ENCODE peak calls at places on chromosome 1, in six cellular contexts. R, O, X, D, N and Z are unnamed samples.

GRCh38 chr1:61353797-61354406 is 271.5 kb downstream of the NFIA start:
- DNase-seq in R (no peak), O (no peak), X (no peak), D (no peak), N (no peak), Z (no peak)

GRCh38 chr1:10594481-10595050 is 119.8 kb downstream of the PEX14 start:
- DNase-seq in R (no peak), O (no peak), X (no peak), D (no peak), N (no peak), Z (no peak)

GRCh38 chr1:225657462-225657989 is 4.6 kb upstream of the ENAH start:
- DNase-seq in R (peak; percentile 78), O (no peak), X (no peak), D (no peak), N (peak; percentile 81), Z (peak; percentile 5)

GRCh38 chr1:43997295-43997694 is 5.9 kb downstream of the CCDC24 start:
- DNase-seq in R (no peak), O (no peak), X (no peak), D (no peak), N (no peak), Z (no peak)

GRCh38 chr1:19754482-19754881 is 45.2 kb downstream of the TMCO4 start:
- DNase-seq in R (no peak), O (no peak), X (no peak), D (no peak), N (no peak), Z (no peak)

GRCh38 chr1:210315529-210315928 is 13.2 kb upstream of the HHAT start:
- DNase-seq in R (no peak), O (no peak), X (no peak), D (no peak), N (no peak), Z (no peak)

GRCh38 chr1:2856076-2856390 is 54.5 kb upstream of the TTC34 start:
- DNase-seq in R (no peak), O (no peak), X (no peak), D (no peak), N (no peak), Z (no peak)

GRCh38 chr1:150548632-150549495 is at the start of gene ADAMTSL4:
- DNase-seq in R (no peak), O (peak; percentile 54), X (no peak), D (peak; percentile 50), N (no peak), Z (peak; percentile 69)

GRCh38 chr1:206742702-206743383 is 27.7 kb upstream of the IL19 start:
- DNase-seq in R (no peak), O (no peak), X (no peak), D (no peak), N (no peak), Z (no peak)

GRCh38 chr1:234586892-234587445 is 23.0 kb downstream of the IRF2BP2 start:
- DNase-seq in R (no peak), O (no peak), X (no peak), D (no peak), N (no peak), Z (no peak)

GRCh38 chr1:191608367-191608766 is 549.9 kb upstream of the RGS18 start:
- DNase-seq in R (no peak), O (no peak), X (no peak), D (no peak), N (no peak), Z (no peak)

GRCh38 chr1:23010734-23011449 is 4.8 kb downstream of the TEX46 start:
- DNase-seq in R (no peak), O (no peak), X (no peak), D (no peak), N (peak; percentile 48), Z (peak; percentile 37)

GRCh38 chr1:54227091-54227602 is 27.2 kb downstream of the MRPL37 start:
- DNase-seq in R (no peak), O (no peak), X (no peak), D (no peak), N (peak; percentile 51), Z (peak; percentile 42)

GRCh38 chr1:232553809-232554208 is 76.1 kb downstream of the SIPA1L2 start:
- DNase-seq in R (no peak), O (no peak), X (no peak), D (no peak), N (no peak), Z (no peak)

GRCh38 chr1:244815600-244816099 is 19.8 kb upstream of the COX20 start:
- DNase-seq in R (no peak), O (no peak), X (no peak), D (no peak), N (no peak), Z (no peak)

GRCh38 chr1:215497516-215497915 is 69.6 kb upstream of the KCTD3 start:
- DNase-seq in R (no peak), O (no peak), X (no peak), D (no peak), N (no peak), Z (no peak)

GRCh38 chr1:29044010-29044409 is 79.7 kb downstream of the TMEM200B start:
- DNase-seq in R (no peak), O (no peak), X (no peak), D (no peak), N (no peak), Z (no peak)

GRCh38 chr1:244709491-244710368 is 56.8 kb downstream of the DESI2 start:
- DNase-seq in R (no peak), O (no peak), X (no peak), D (no peak), N (no peak), Z (no peak)

GRCh38 chr1:205314986-205315618 is 6.4 kb downstream of the NUAK2 start:
- DNase-seq in R (no peak), O (no peak), X (no peak), D (no peak), N (no peak), Z (no peak)

GRCh38 chr1:168551688-168552087 is 7.9 kb upstream of the XCL2 start:
- DNase-seq in R (no peak), O (no peak), X (no peak), D (no peak), N (no peak), Z (no peak)

GRCh38 chr1:172085372-172085771 is 244.1 kb downstream of the DNM3 start:
- DNase-seq in R (no peak), O (no peak), X (no peak), D (no peak), N (no peak), Z (no peak)

GRCh38 chr1:227071898-227072587 is 131.9 kb downstream of the COQ8A start:
- DNase-seq in R (no peak), O (no peak), X (no peak), D (no peak), N (no peak), Z (no peak)

GRCh38 chr1:215273838-215274516 is 191.4 kb downstream of the KCNK2 start:
- DNase-seq in R (peak; percentile 53), O (no peak), X (no peak), D (no peak), N (peak; percentile 53), Z (no peak)

GRCh38 chr1:162756523-162756922 is 34.0 kb upstream of the HSD17B7 start:
- DNase-seq in R (no peak), O (no peak), X (no peak), D (no peak), N (peak; percentile 45), Z (no peak)

GRCh38 chr1:246219508-246220030 is 287.5 kb downstream of the SMYD3 start:
- DNase-seq in R (no peak), O (no peak), X (no peak), D (peak; percentile 12), N (peak; percentile 25), Z (no peak)

GRCh38 chr1:205880923-205881322 is 31.0 kb upstream of the PM20D1 start:
- DNase-seq in R (no peak), O (no peak), X (no peak), D (no peak), N (no peak), Z (no peak)

GRCh38 chr1:211553549-211553948 is 25.4 kb downstream of the SLC30A1 start:
- DNase-seq in R (no peak), O (no peak), X (no peak), D (no peak), N (no peak), Z (no peak)

GRCh38 chr1:246906833-246907232 is 24.9 kb downstream of the AHCTF1 start:
- DNase-seq in R (no peak), O (no peak), X (no peak), D (no peak), N (no peak), Z (no peak)

GRCh38 chr1:18644013-18644399 is 13.4 kb downstream of the PAX7 start:
- DNase-seq in R (no peak), O (no peak), X (no peak), D (no peak), N (no peak), Z (no peak)
- TF ChIP-seq CTCF in R (no peak), O (no peak), X (no peak), D (no peak), N (no peak), Z (no peak)

DNA sequence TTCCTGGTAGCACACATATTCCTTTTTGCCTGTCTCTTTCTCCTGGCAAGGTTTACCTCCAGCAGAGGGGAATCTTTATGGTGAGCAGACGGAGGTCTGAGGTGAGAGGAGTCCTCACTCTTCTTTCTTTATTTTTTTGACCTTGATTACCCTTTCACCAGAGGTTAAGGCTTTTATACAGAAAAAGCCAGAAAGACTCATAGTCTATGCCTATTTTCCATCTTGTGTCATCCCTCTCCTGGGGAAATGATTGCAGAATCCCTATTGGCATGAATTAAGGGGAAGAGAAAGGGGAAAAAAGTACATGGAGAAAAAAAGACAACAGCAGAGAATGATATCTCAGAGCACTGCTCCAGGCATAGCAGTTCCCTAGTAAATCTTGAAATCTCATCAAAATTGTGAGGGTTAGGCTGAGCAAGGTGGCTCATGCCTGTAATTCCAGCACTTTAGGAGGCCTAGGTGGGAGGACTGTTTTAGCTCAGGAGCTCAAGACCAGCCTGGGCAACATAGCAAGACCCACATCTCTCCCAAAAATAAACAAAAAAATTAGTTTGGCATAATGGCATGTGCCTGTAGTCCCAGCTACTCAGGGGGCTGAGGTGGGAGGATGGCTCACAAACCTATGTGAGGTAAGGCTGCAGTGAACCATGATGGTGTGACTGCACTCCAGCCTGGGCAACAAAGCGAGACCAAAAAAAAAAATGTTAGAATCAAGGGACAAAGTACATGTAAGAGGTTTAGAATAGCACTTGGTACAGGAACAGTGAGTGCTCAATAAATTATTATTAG is 1.2 kb upstream of the XPR1 start:
- DNase-seq in R (no peak), O (no peak), X (peak; percentile 47), D (no peak), N (no peak), Z (no peak)
- TF ChIP-seq CTCF in R (no peak), O (no peak), X (no peak), D (no peak), N (no peak), Z (no peak)

GRCh38 chr1:154348429-154349076 is 23.2 kb downstream of the ATP8B2 start:
- DNase-seq in R (no peak), O (no peak), X (no peak), D (no peak), N (no peak), Z (peak; percentile 39)
- TF ChIP-seq CTCF in R (no peak), O (no peak), X (no peak), D (no peak), N (no peak), Z (peak; percentile 40)

GRCh38 chr1:94582578-94582977 is 41.0 kb upstream of the F3 start:
- DNase-seq in R (no peak), O (no peak), X (no peak), D (no peak), N (no peak), Z (no peak)

GRCh38 chr1:94578856-94579255 is 37.3 kb upstream of the F3 start:
- DNase-seq in R (no peak), O (no peak), X (no peak), D (no peak), N (peak; percentile 39), Z (no peak)

GRCh38 chr1:94579876-94580294 is 38.3 kb upstream of the F3 start:
- DNase-seq in R (peak; percentile 96), O (no peak), X (no peak), D (no peak), N (peak; percentile 89), Z (peak; percentile 59)

GRCh38 chr1:94580367-94581115 is 39.0 kb upstream of the F3 start:
- DNase-seq in R (no peak), O (no peak), X (no peak), D (no peak), N (no peak), Z (no peak)
- TF ChIP-seq CTCF in R (no peak), O (no peak), X (no peak), D (no peak), N (no peak), Z (no peak)